ENCODE peak calls at places on chromosomes 1 and 21, in five cellular contexts. B is IMR-90, F is BJ, A is uterus, M is PC-3. H is an unnamed sample.

GRCh38 chr1:39081266-39082139 is 55.4 kb downstream of the NDUFS5 start:
- DNase-seq in B (no peak), F (no peak), A (peak), M (peak), H (peak)

GRCh38 chr21:45947296-45947695 is 34.3 kb upstream of the COL6A1 start:
- DNase-seq in B (no peak), F (no peak), A (no peak), M (no peak), H (no peak)

GRCh38 chr21:43287974-43288755 is 119.4 kb downstream of the CRYAA start:
- DNase-seq in B (no peak), F (no peak), A (no peak), M (peak), H (no peak)

GRCh38 chr1:222892137-222892763 is 77.4 kb downstream of the DISP1 start:
- DNase-seq in B (peak), F (no peak), A (no peak), M (peak), H (peak)

GRCh38 chr21:38774152-38774551 is 31.6 kb upstream of the ETS2 start:
- DNase-seq in B (no peak), F (no peak), A (no peak), M (no peak), H (no peak)

GRCh38 chr1:59516881-59517280 is 220.0 kb downstream of the FGGY start:
- DNase-seq in B (no peak), F (no peak), A (peak), M (no peak), H (no peak)

GRCh38 chr1:95604784-95605183 is 370.8 kb downstream of the RWDD3 start:
- DNase-seq in B (no peak), F (no peak), A (no peak), M (no peak), H (no peak)

GRCh38 chr21:25573409-25574206 is 33.7 kb downstream of the MRPL39 start:
- DNase-seq in B (peak), F (peak), A (no peak), M (peak), H (peak)

GRCh38 chr1:25905680-25906643 is at the start of gene STMN1:
- DNase-seq in B (peak), F (no peak), A (peak), M (peak), H (peak)

DNA sequence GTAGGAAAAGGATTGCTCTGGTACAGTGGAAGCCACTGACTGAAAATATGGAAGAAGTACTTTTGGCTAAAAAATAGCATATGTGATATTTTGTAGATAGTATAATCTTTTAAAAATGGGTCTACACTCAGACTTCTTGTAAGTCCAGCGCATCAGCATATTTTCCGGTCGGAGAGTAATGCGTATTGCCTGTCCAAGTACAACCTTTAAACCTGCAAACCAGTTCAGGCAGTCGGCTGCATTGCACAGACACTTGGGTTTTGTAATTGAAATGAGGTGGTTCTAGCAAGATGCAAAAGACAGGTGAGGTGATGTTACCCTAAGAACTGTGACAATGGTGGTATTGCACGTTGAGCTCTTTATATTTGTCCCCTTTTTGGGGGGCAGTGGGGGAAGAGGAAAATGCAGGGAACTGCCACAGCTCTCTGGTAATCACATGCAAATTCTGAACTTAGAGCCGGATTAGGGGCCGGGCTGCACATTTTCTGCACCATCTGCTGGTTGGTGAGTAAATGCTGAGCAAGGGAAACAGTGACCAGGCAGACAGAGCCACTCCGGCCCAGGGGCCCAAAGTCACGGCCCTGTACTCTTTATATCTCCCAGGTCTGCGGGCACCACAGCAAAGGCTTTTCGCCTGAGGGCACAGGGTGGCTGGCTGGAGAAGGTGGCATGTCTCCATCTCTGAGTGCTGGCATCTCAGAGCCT is 2.3 kb downstream of the GPR137B start:
- DNase-seq in B (peak), F (no peak), A (no peak), M (no peak), H (peak)
- TF ChIP-seq CTCF in B (no peak), F (no peak), A (no peak), M (no peak), H (no peak)

GRCh38 chr1:220852408-220852807 is 26.8 kb upstream of the HLX start:
- DNase-seq in B (no peak), F (no peak), A (no peak), M (no peak), H (no peak)
- H3K4me3 ChIP-seq in B (no peak), F (no peak), A (no peak), M (no peak), H (no peak)

DNA sequence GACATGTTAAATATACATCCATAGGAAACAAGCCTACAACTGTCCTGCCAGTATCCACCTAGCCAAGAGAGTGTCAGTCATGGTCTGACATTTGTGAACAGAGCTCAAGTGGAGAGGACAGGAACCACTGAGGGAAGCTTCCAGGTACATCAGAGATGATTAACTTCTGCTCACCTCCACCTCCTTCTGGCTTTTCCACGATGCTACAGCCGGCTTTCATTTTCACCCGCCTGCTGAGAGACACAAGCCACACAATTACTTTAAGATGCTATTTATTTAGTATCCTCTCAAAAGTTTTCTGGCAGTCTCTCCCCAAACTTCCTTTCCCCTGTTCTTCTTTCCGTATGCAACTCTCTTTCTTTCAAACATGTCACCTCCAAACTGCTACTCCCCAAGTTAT is 2.1 kb downstream of the ETV3 start:
- DNase-seq in B (no peak), F (no peak), A (no peak), M (no peak), H (peak)
- TF ChIP-seq CTCF in B (peak), F (peak), A (no peak), M (peak), H (peak)

GRCh38 chr1:163202833-163203451 is at the start of gene RGS5:
- DNase-seq in B (peak), F (no peak), A (no peak), M (no peak), H (no peak)
- H3K4me3 ChIP-seq in B (no peak), F (no peak), A (no peak), M (no peak), H (no peak)

GRCh38 chr1:203508463-203508862 is 14.5 kb downstream of the OPTC start:
- DNase-seq in B (no peak), F (no peak), A (no peak), M (no peak), H (no peak)
- TF ChIP-seq CTCF in B (peak), F (no peak), A (no peak), M (no peak), H (no peak)

GRCh38 chr1:63074321-63074720 is 248.0 kb upstream of the FOXD3 start:
- DNase-seq in B (no peak), F (no peak), A (no peak), M (no peak), H (no peak)
- H3K4me3 ChIP-seq in B (no peak), F (no peak), A (no peak), M (no peak), H (no peak)

GRCh38 chr1:22048351-22049192 is 3.9 kb upstream of the CDC42 start:
- DNase-seq in B (peak), F (no peak), A (no peak), M (peak), H (peak)

GRCh38 chr1:22052115-22053017 is at the start of gene CDC42:
- DNase-seq in B (peak), F (peak), A (peak), M (peak), H (peak)

GRCh38 chr1:22051607-22052114 is 848 bp upstream of the CDC42 start:
- DNase-seq in B (no peak), F (no peak), A (no peak), M (no peak), H (no peak)

GRCh38 chr1:22053018-22053860 is 730 bp downstream of the CDC42 start:
- DNase-seq in B (peak), F (no peak), A (peak), M (peak), H (peak)

GRCh38 chr1:22050330-22050729 is 2.2 kb upstream of the CDC42 start:
- DNase-seq in B (no peak), F (no peak), A (no peak), M (no peak), H (no peak)
- TF ChIP-seq CTCF in B (no peak), F (no peak), A (no peak), M (no peak), H (no peak)

DNA sequence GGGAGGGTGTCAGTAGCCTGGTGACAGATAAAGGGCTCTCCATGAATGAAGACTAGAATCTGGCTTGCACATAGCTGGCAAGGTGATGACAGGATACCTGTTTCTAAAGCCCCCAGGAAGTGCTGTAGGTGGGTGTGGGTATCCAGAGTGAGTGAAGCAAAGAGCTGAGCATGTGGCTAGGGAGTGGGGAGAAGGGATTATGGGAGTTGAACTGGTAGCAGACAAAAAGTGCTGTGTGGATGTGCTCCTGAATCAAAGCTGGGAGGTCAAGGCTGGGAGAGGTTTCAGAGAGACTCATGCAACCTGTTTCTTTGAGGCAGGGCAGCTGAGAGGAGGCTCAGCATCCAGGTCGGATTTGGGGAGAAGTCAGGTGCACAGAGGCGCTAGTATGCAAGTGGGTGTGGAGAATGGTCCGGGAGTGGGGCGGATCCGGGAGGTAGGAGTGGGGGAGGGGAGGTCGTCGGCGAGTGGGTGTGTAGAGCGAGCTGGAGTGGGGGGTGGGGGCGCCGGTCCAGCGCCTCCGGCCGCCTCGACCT is 600 bp downstream of the ASTN1 start:
- DNase-seq in B (no peak), F (no peak), A (no peak), M (no peak), H (no peak)
- H3K4me3 ChIP-seq in B (peak), F (peak), A (peak), M (no peak), H (no peak)

GRCh38 chr1:43034195-43034658 is 75.6 kb upstream of the SLC2A1 start:
- DNase-seq in B (no peak), F (no peak), A (no peak), M (peak), H (peak)

GRCh38 chr1:43036457-43036827 is 77.8 kb upstream of the SLC2A1 start:
- DNase-seq in B (peak), F (no peak), A (no peak), M (no peak), H (no peak)

GRCh38 chr1:43036932-43037331 is 78.3 kb upstream of the SLC2A1 start:
- DNase-seq in B (no peak), F (no peak), A (no peak), M (no peak), H (peak)

GRCh38 chr1:43034778-43035177 is 76.1 kb upstream of the SLC2A1 start:
- DNase-seq in B (no peak), F (no peak), A (no peak), M (no peak), H (no peak)

DNA sequence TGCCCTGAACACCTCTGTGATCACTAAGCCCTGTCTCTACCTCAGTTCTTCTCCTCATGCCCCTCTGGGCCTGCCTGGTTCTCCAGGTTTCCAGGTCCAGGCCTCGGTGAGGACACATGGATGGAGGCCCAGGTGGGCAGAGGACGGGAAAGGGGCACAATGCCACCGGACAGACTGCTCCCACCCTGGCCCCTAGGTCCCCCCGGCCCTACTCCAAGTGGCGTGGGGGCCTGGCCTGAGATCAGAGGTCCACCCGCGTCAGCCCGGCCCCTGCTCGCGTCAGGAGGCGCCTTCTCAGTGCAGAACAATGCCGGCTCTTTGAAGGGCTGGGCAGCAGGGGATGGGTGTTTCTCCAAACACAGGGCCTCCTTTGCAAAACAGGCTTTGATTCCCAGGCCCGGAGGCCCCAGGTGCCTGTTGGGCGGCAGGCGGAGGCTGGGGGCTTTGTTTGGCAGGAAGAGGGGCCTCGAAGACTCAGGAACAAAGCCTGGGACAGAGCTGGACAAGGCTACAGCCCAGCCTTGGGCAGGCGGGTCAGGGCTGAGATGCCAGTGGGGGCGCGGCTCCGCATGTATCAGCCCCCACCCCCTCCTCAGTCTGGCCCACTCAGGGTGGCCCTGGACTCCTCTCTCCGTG is 77.3 kb upstream of the SLC2A1 start:
- DNase-seq in B (no peak), F (no peak), A (no peak), M (no peak), H (no peak)
- TF ChIP-seq CTCF in B (no peak), F (no peak), A (no peak), M (no peak), H (no peak)